ENCODE peak calls at places on chromosomes 13 and 19, in five cellular contexts. N is prostate gland, S is coronary artery, E is vagina, L is mammary epithelial cell. D is an unnamed sample.

GRCh38 chr19:3268763-3269162 is 44.3 kb downstream of the CELF5 start:
- DNase-seq in S (no peak), N (no peak), L (no peak), E (no peak), D (no peak)

GRCh38 chr19:6779204-6779603 is 6.7 kb downstream of the VAV1 start:
- DNase-seq in L (no peak), S (no peak), E (no peak), N (no peak), D (no peak)

GRCh38 chr13:48636550-48636949 is 17.2 kb upstream of the CYSLTR2 start:
- DNase-seq in N (no peak), E (no peak), S (no peak), L (peak; percentile 64), D (no peak)

GRCh38 chr19:3034845-3035541 is 5.9 kb upstream of the TLE2 start:
- DNase-seq in L (peak; percentile 56), S (no peak), N (peak; percentile 45), E (no peak), D (no peak)

GRCh38 chr19:30064776-30065494 is 122.9 kb downstream of the URI1 start:
- DNase-seq in S (no peak), E (no peak), N (no peak), L (no peak), D (no peak)

GRCh38 chr13:51643114-51643881 is 59.0 kb downstream of the WDFY2 start:
- DNase-seq in N (no peak), S (no peak), E (no peak), L (peak; percentile 86), D (no peak)

GRCh38 chr13:28728642-28729041 is 9.9 kb upstream of the SLC46A3 start:
- DNase-seq in E (no peak), L (no peak), S (no peak), N (no peak), D (no peak)

GRCh38 chr13:90880790-90881189 is 466.7 kb upstream of the MIR17HG start:
- DNase-seq in L (no peak), E (no peak), S (no peak), N (no peak), D (no peak)

GRCh38 chr19:42113641-42114348 is 18.5 kb downstream of the POU2F2 start:
- DNase-seq in N (no peak), S (no peak), E (no peak), L (peak; percentile 96), D (peak; percentile 60)

GRCh38 chr13:52849727-52850395 is 1.4 kb upstream of the PCDH8 start:
- DNase-seq in S (no peak), L (no peak), E (no peak), N (no peak), D (no peak)

GRCh38 chr13:76397413-76397812 is 488.8 kb downstream of the KCTD12 start:
- DNase-seq in N (no peak), S (no peak), E (no peak), L (no peak), D (no peak)

GRCh38 chr13:100544866-100545683 is 43.5 kb downstream of the GGACT start:
- DNase-seq in N (peak; percentile 93), E (no peak), L (peak; percentile 8), S (peak; percentile 55), D (no peak)

GRCh38 chr13:71880753-71881541 is 13.9 kb upstream of the DACH1 start:
- DNase-seq in E (no peak), L (peak; percentile 25), S (no peak), N (no peak), D (no peak)

GRCh38 chr13:73334459-73334858 is 275.7 kb downstream of the KLF5 start:
- DNase-seq in N (no peak), L (peak; percentile 88), E (no peak), S (no peak), D (no peak)

GRCh38 chr13:49459580-49459979 is 15.5 kb downstream of the SETDB2 start:
- DNase-seq in E (no peak), S (no peak), L (no peak), N (no peak), D (no peak)

GRCh38 chr19:45762870-45763631 is 6.0 kb downstream of the SIX5 start:
- DNase-seq in S (no peak), E (no peak), L (no peak), N (no peak), D (no peak)

GRCh38 chr13:109862627-109863026 is 76.2 kb upstream of the IRS2 start:
- DNase-seq in L (peak; percentile 80), S (no peak), N (no peak), E (no peak), D (no peak)

GRCh38 chr13:26255717-26256277 is 1.9 kb downstream of the CDK8 start:
- DNase-seq in L (no peak), E (no peak), N (no peak), S (no peak), D (peak; percentile 6)

GRCh38 chr19:14758816-14759215 is 19.5 kb downstream of the ADGRE2 start:
- DNase-seq in E (no peak), L (peak; percentile 56), S (no peak), N (peak; percentile 15), D (no peak)
- H3K4me3 ChIP-seq in E (no peak overlapping the region), L (no peak overlapping the region), S (no peak overlapping the region), N (peak overlapping the region; percentile 2), D (no peak overlapping the region)

GRCh38 chr13:67421475-67421874 is 191.3 kb upstream of the PCDH9 start:
- DNase-seq in E (no peak), N (no peak), S (no peak), L (no peak), D (no peak)

GRCh38 chr13:67410645-67411044 is 180.5 kb upstream of the PCDH9 start:
- DNase-seq in S (no peak), N (no peak), L (no peak), E (no peak), D (no peak)

GRCh38 chr13:67416047-67416925 is 186.2 kb upstream of the PCDH9 start:
- DNase-seq in N (no peak), L (peak; percentile 2), E (no peak), S (no peak), D (no peak)
- TF ChIP-seq CTCF in N (no peak), L (peak; percentile 80), E (no peak), S (no peak), D (peak; percentile 42)

GRCh38 chr13:77519808-77520207 is 15.7 kb upstream of the SCEL start:
- DNase-seq in N (no peak), L (no peak), S (no peak), E (no peak), D (no peak)

GRCh38 chr13:77521194-77521593 is 14.3 kb upstream of the SCEL start:
- DNase-seq in L (peak; percentile 43), E (no peak), N (no peak), S (no peak), D (no peak)

GRCh38 chr13:77522444-77522843 is 13.1 kb upstream of the SCEL start:
- DNase-seq in N (peak; percentile 54), E (no peak), S (no peak), L (no peak), D (no peak)

GRCh38 chr13:77523386-77523785 is 12.1 kb upstream of the SCEL start:
- DNase-seq in E (no peak), N (no peak), S (no peak), L (no peak), D (no peak)

GRCh38 chr13:77521595-77522367 is 13.7 kb upstream of the SCEL start:
- DNase-seq in N (peak; percentile 66), S (no peak), E (no peak), L (peak; percentile 24), D (no peak)
- H3K4me3 ChIP-seq in N (no peak overlapping the region), S (no peak overlapping the region), E (no peak overlapping the region), L (no peak overlapping the region), D (no peak overlapping the region)

GRCh38 chr13:20193142-20193923 is 595 bp upstream of the GJB2 start:
- DNase-seq in N (no peak), S (peak; percentile 64), L (no peak), E (no peak), D (no peak)
- TF ChIP-seq CTCF in N (no peak), S (no peak), L (no peak), E (no peak), D (no peak)

GRCh38 chr19:14413355-14413754 is 5.8 kb downstream of the DDX39A start:
- DNase-seq in L (no peak), N (no peak), S (no peak), E (no peak), D (no peak)

GRCh38 chr19:14418743-14419037 is 451 bp downstream of the DDX39A start:
- DNase-seq in N (no peak), S (no peak), E (no peak), L (no peak), D (no peak)

GRCh38 chr19:14419038-14419813 is at the start of gene DDX39A:
- DNase-seq in N (peak; percentile 99), S (peak; percentile 99), E (peak; percentile 98), L (peak; percentile 99), D (peak; percentile 93)

GRCh38 chr19:14413765-14414171 is 5.4 kb downstream of the DDX39A start:
- DNase-seq in N (no peak), S (no peak), L (no peak), E (no peak), D (no peak)

DNA sequence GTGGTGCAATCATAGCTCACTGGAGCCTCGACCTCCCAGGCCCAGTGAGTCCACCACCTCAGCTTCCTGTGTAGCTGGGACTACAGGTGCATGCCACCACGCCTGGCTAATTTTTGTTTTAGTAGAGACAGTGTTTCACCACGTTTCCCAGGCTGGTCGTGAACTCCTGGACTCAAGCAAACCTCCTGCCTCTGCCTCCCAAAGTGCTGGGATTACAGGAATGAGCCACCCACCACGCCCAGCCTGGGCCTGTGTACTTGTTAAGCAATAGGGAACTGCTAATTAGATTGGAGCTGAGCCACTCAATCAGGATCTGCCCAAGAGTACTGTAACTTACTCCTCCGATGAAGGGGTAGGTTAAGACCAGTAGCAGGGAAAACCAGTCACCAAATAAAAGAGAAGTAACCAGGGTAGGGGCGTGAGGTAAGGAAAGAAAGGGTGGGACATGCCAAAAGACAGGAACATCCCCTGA is 2.4 kb downstream of the DDX39A start:
- DNase-seq in S (no peak), E (no peak), N (no peak), L (no peak), D (no peak)
- H3K4me3 ChIP-seq in S (no peak overlapping the region), E (no peak overlapping the region), N (no peak overlapping the region), L (peak overlapping the region; percentile 1), D (peak overlapping the region; percentile 92)

DNA sequence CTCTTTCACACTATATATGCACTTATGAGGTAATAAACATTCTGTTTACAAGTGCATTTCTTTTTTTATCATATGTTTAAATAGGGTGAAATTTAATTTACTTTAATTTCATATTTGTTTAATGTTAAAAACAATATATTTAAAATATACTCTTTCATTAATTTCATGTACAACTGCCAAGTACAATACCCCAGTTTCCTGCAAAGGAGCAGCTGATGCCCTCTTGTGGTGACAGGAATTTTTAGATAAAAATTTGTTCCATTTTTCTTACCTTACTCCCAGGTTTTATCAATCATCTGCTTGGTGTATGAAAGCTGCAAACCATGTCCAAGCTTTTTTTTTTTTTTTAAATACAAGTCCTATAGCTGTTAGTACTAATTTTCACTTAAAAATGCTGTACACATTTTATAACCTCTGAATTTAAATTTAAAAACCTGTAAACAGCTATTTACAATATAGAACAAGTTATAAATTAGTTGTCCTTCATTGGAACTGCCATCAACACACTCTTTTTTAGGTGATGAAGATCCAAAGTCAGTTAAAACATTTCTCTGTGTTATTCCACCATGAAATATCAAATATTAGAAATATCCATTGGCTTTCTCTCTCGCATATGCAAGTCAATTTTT is 4.9 kb downstream of the PCDH20 start:
- DNase-seq in L (no peak), E (no peak), N (no peak), S (no peak), D (no peak)
- TF ChIP-seq CTCF in L (peak; percentile 61), E (no peak), N (peak; percentile 37), S (no peak), D (peak; percentile 50)

GRCh38 chr19:46815833-46816627 is 27.6 kb upstream of the SLC1A5 start:
- DNase-seq in L (no peak), N (no peak), S (no peak), E (no peak), D (no peak)
- H3K4me3 ChIP-seq in L (no peak overlapping the region), N (no peak overlapping the region), S (no peak overlapping the region), E (no peak overlapping the region), D (no peak overlapping the region)